ENCODE peak calls at places on chromosome 11, in six cellular contexts. C is A549, X is K562, Z is GM12878, H is HepG2, L is endothelial cell of umbilical vein. T is an unnamed sample.

GRCh38 chr11:1473011-1473628 is 13.5 kb downstream of the MOB2 start:
- DNase-seq in C (no peak), X (no peak), Z (no peak), H (no peak), L (no peak), T (no peak)

GRCh38 chr11:34425863-34426262 is 12.9 kb upstream of the CAT start:
- DNase-seq in C (no peak), X (no peak), Z (no peak), H (no peak), L (no peak), T (peak; percentile 95)

GRCh38 chr11:12201016-12201985 is 90.9 kb downstream of the MICAL2 start:
- DNase-seq in C (no peak), X (peak; percentile 93), Z (no peak), H (peak; percentile 15), L (peak; percentile 99), T (peak; percentile 27)

GRCh38 chr11:33500865-33501479 is 199.7 kb downstream of the C11orf91 start:
- DNase-seq in C (no peak), X (no peak), Z (no peak), H (peak; percentile 9), L (peak; percentile 45), T (peak; percentile 33)

GRCh38 chr11:70587095-70587389 is 188.7 kb downstream of the CTTN start:
- DNase-seq in C (no peak), X (no peak), Z (no peak), H (peak; percentile 38), L (no peak), T (peak; percentile 79)

GRCh38 chr11:19961225-19961624 is 199.1 kb downstream of the DBX1 start:
- DNase-seq in C (no peak), X (no peak), Z (no peak), H (no peak), L (no peak), T (no peak)

GRCh38 chr11:64186205-64187165 is 514 bp downstream of the STIP1 start:
- DNase-seq in C (no peak), X (no peak), Z (no peak), H (no peak), L (peak; percentile 39), T (peak; percentile 61)

GRCh38 chr11:73379189-73379880 is 3.1 kb downstream of the RELT start:
- DNase-seq in C (no peak), X (peak; percentile 43), Z (no peak), H (no peak), L (no peak), T (no peak)

GRCh38 chr11:79461144-79461543 is 20.3 kb upstream of the TENM4 start:
- DNase-seq in C (no peak), X (no peak), Z (no peak), H (peak; percentile 7), L (no peak), T (peak; percentile 31)

GRCh38 chr11:73213196-73214143 is 4.6 kb upstream of the P2RY2 start:
- DNase-seq in C (no peak), X (no peak), Z (no peak), H (peak; percentile 40), L (no peak), T (peak; percentile 59)

GRCh38 chr11:31870609-31871309 is 59.6 kb upstream of the PAX6 start:
- DNase-seq in C (peak; percentile 47), X (peak; percentile 38), Z (no peak), H (peak; percentile 43), L (peak; percentile 62), T (peak; percentile 66)

GRCh38 chr11:63872833-63873201 is 33.9 kb downstream of the MARK2 start:
- DNase-seq in C (no peak), X (no peak), Z (no peak), H (no peak), L (no peak), T (no peak)

GRCh38 chr11:111162306-111162705 is 83.2 kb upstream of the POU2AF2 start:
- DNase-seq in C (no peak), X (no peak), Z (no peak), H (no peak), L (no peak), T (no peak)

DNA sequence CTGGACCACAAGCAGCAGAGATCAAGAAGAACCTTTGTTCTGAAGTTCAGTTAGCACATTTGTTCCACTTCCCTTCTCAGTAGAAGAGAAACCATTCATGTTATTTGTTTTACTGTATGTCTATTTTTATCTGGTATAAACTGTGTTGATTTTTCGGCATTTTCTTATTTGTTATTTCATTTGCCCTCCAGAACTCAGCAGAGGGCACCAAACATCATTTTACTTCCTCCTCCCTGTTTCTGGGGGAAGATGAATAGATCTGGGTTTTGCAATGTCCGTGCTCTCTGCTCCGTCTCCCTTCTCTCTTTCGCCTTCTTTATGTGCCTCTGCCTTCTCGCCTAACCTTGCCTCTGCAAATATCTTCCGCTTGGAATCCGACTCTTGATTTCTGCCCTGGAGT is 366.9 kb downstream of the NTM start:
- DNase-seq in C (no peak), X (no peak), Z (no peak), H (no peak), L (no peak), T (peak; percentile 20)
- TF ChIP-seq MYC in C (no peak), X (no peak), Z (no peak), H (no peak), L (no peak), T (no peak)

GRCh38 chr11:128482092-128482491 is 105.3 kb downstream of the ETS1 start:
- DNase-seq in C (no peak), X (no peak), Z (no peak), H (no peak), L (no peak), T (peak; percentile 73)
- H3K4me3 ChIP-seq in C (no peak overlapping the region), X (no peak overlapping the region), Z (peak overlapping the region; percentile 37), H (no peak overlapping the region), L (no peak overlapping the region), T (peak overlapping the region; percentile 51)

DNA sequence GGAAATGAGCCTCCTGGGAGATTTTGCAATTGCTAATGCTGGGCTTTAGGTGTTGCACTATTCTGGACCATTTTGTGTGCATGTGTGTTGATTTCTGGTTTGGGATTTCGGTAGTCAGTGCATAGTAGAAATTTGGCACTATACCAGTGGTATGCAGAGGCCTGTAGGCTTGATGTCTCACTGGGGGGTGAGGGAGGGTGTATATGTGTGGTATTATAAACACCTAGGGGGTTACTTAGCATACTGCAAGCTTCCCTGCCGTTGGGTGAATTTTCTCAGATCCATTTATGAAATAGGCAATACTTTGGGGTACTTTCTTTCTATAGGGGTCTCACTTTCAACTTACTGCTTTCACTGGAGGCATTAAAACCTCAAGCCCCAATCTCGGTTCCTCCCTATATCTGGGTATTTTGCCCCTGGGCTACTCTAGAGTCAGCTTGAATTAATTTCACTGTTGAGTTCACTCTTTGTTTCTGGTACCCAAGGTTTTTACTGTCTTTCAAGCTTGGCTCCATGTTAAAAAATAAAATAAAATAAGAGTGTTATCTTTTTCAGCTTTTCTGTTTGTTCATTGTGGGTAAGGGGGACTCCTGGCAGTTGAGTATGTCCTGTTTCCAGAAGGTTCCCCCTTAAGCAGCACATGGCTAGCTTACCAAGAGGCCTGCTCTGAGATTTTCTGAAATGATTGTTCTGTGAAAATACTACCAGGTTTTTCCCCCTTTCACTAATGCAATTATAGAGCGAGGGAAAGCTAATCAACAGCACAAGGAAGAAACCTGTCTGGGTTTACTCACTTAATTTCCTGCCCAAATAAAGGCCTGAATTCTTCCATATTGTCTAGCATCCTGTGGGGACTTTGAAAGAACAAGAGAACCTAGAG is 45.8 kb downstream of the PPFIBP2 start:
- DNase-seq in C (no peak), X (no peak), Z (peak; percentile 30), H (no peak), L (no peak), T (no peak)
- TF ChIP-seq MYC in C (no peak), X (no peak), Z (no peak), H (no peak), L (no peak), T (no peak)

GRCh38 chr11:88175004-88175706 is at the start of gene RAB38:
- DNase-seq in C (no peak), X (peak; percentile 27), Z (no peak), H (no peak), L (no peak), T (peak; percentile 86)

GRCh38 chr11:88171982-88172381 is 3.3 kb downstream of the RAB38 start:
- DNase-seq in C (no peak), X (no peak), Z (no peak), H (no peak), L (no peak), T (no peak)

GRCh38 chr11:88178211-88178610 is 3.0 kb upstream of the RAB38 start:
- DNase-seq in C (no peak), X (no peak), Z (no peak), H (no peak), L (no peak), T (no peak)

GRCh38 chr11:88175707-88176066 is 444 bp upstream of the RAB38 start:
- DNase-seq in C (no peak), X (no peak), Z (no peak), H (no peak), L (peak; percentile 17), T (no peak)

GRCh38 chr11:88174627-88175003 is 628 bp downstream of the RAB38 start:
- DNase-seq in C (peak; percentile 8), X (no peak), Z (no peak), H (no peak), L (peak; percentile 80), T (peak; percentile 96)
- H3K4me3 ChIP-seq in C (peak overlapping the region; percentile 45), X (no peak overlapping the region), Z (peak overlapping the region; percentile 72), H (no peak overlapping the region), L (peak overlapping the region; percentile 61), T (peak overlapping the region; percentile 75)

GRCh38 chr11:78416285-78417174 is 1.1 kb downstream of the GAB2 start:
- DNase-seq in C (peak; percentile 81), X (peak; percentile 83), Z (no peak), H (peak; percentile 83), L (peak; percentile 91), T (peak; percentile 94)

GRCh38 chr11:78418584-78419211 is 1.1 kb upstream of the GAB2 start:
- DNase-seq in C (no peak), X (no peak), Z (no peak), H (no peak), L (peak; percentile 54), T (peak; percentile 42)

GRCh38 chr11:78417888-78418583 is 416 bp upstream of the GAB2 start:
- DNase-seq in C (peak; percentile 64), X (peak; percentile 90), Z (no peak), H (peak; percentile 66), L (peak; percentile 73), T (peak; percentile 91)

GRCh38 chr11:78415338-78415737 is 2.3 kb downstream of the GAB2 start:
- DNase-seq in C (no peak), X (no peak), Z (no peak), H (no peak), L (peak; percentile 22), T (peak; percentile 24)

GRCh38 chr11:78417175-78417887 is at the start of gene GAB2:
- DNase-seq in C (no peak), X (no peak), Z (no peak), H (no peak), L (peak; percentile 16), T (no peak)
- TF ChIP-seq MYC in C (no peak), X (peak; percentile 2), Z (no peak), H (no peak), L (no peak), T (no peak)

GRCh38 chr11:74494916-74495315 is 1.4 kb upstream of the LIPT2 start:
- DNase-seq in C (no peak), X (no peak), Z (no peak), H (no peak), L (no peak), T (no peak)
- H3K4me3 ChIP-seq in C (no peak overlapping the region), X (no peak overlapping the region), Z (no peak overlapping the region), H (no peak overlapping the region), L (no peak overlapping the region), T (no peak overlapping the region)